ENCODE peak calls at places on chromosome 1, in five cellular contexts. J is IMR-90, T is fibroblast of lung, F is mammary epithelial cell, N is PC-3. V is an unnamed sample.

GRCh38 chr1:61301824-61302652 is 219.7 kb downstream of the NFIA start:
- DNase-seq in J (peak; percentile 80), T (no peak), N (no peak), F (peak; percentile 88), V (no peak)

GRCh38 chr1:170662561-170662971 is 1.4 kb upstream of the PRRX1 start:
- DNase-seq in F (no peak), T (no peak), J (peak; percentile 33), N (no peak), V (no peak)

GRCh38 chr1:159869607-159870006 is 7.2 kb upstream of the VSIG8 start:
- DNase-seq in N (peak; percentile 31), T (no peak), F (no peak), J (no peak), V (no peak)

GRCh38 chr1:200302192-200302892 is 107.5 kb downstream of the ZNF281 start:
- DNase-seq in N (peak; percentile 67), T (peak; percentile 41), F (peak; percentile 34), J (peak; percentile 47), V (peak; percentile 28)

GRCh38 chr1:6105218-6105679 is 59.6 kb downstream of the KCNAB2 start:
- DNase-seq in J (no peak), N (peak; percentile 75), F (no peak), T (no peak), V (no peak)

GRCh38 chr1:116983112-116983511 is 18.4 kb upstream of the CD101 start:
- DNase-seq in T (no peak), F (no peak), J (no peak), N (no peak), V (no peak)

GRCh38 chr1:165858364-165858823 is 31.0 kb downstream of the UCK2 start:
- DNase-seq in F (no peak), J (no peak), N (no peak), T (no peak), V (no peak)

GRCh38 chr1:168474322-168474721 is 69.5 kb downstream of the XCL2 start:
- DNase-seq in F (no peak), J (no peak), N (no peak), T (no peak), V (no peak)

GRCh38 chr1:224872832-224873644 is 56.4 kb upstream of the DNAH14 start:
- DNase-seq in F (no peak), N (peak; percentile 12), J (no peak), T (no peak), V (no peak)

GRCh38 chr1:3135746-3136455 is 66.9 kb downstream of the PRDM16 start:
- DNase-seq in J (no peak), T (no peak), N (no peak), F (no peak), V (no peak)

GRCh38 chr1:207818971-207819451 is 67.2 kb downstream of the CD46 start:
- DNase-seq in J (peak; percentile 68), T (peak; percentile 47), N (peak; percentile 74), F (no peak), V (no peak)

GRCh38 chr1:71881611-71882010 is 400.7 kb downstream of the NEGR1 start:
- DNase-seq in N (no peak), T (peak; percentile 71), J (peak; percentile 44), F (no peak), V (no peak)

GRCh38 chr1:1573843-1574720 is 581 bp downstream of the SSU72 start:
- DNase-seq in T (peak; percentile 62), J (peak; percentile 56), N (peak; percentile 63), F (peak; percentile 49), V (peak; percentile 75)

GRCh38 chr1:33292726-33293340 is 28.1 kb downstream of the A3GALT2 start:
- DNase-seq in T (peak; percentile 39), N (no peak), F (no peak), J (peak; percentile 29), V (no peak)

GRCh38 chr1:101237229-101237837 is 514 bp downstream of the S1PR1 start:
- DNase-seq in T (peak; percentile 45), N (peak; percentile 50), J (peak; percentile 75), F (peak; percentile 46), V (peak; percentile 24)

GRCh38 chr1:84300991-84301758 is at the start of gene SAMD13:
- DNase-seq in J (peak; percentile 69), T (peak; percentile 79), N (peak; percentile 70), F (peak; percentile 53), V (peak; percentile 78)

GRCh38 chr1:209589440-209589839 is 5.9 kb downstream of the CAMK1G start:
- DNase-seq in J (peak; percentile 39), F (no peak), T (no peak), N (no peak), V (no peak)

GRCh38 chr1:169595764-169596711 is 9.8 kb upstream of the F5 start:
- DNase-seq in N (peak; percentile 67), F (peak; percentile 57), T (peak; percentile 43), J (peak; percentile 35), V (peak; percentile 49)

GRCh38 chr1:203668401-203668800 is 41.8 kb downstream of the ATP2B4 start:
- DNase-seq in J (peak; percentile 58), F (no peak), T (no peak), N (no peak), V (no peak)

GRCh38 chr1:153611024-153611352 is 1.9 kb downstream of the S100A16 start:
- DNase-seq in F (peak; percentile 92), T (peak; percentile 72), N (peak; percentile 94), J (no peak), V (no peak)

GRCh38 chr1:152444045-152444444 is 30.0 kb upstream of the CRNN start:
- DNase-seq in T (peak; percentile 6), J (no peak), F (no peak), N (no peak), V (no peak)

GRCh38 chr1:162141273-162142023 is 72.0 kb downstream of the NOS1AP start:
- DNase-seq in J (peak; percentile 42), T (peak; percentile 77), F (peak; percentile 67), N (peak; percentile 87), V (no peak)

GRCh38 chr1:68758666-68759209 is 261.9 kb upstream of the DEPDC1 start:
- DNase-seq in J (no peak), T (no peak), N (no peak), F (peak; percentile 1), V (no peak)

GRCh38 chr1:33188572-33189275 is 6.9 kb upstream of the TRIM62 start:
- DNase-seq in T (peak; percentile 35), F (peak; percentile 43), J (peak; percentile 42), N (no peak), V (no peak)

GRCh38 chr1:3671371-3672180 is 19.3 kb downstream of the TP73 start:
- DNase-seq in J (no peak), T (no peak), F (no peak), N (peak; percentile 45), V (no peak)

GRCh38 chr1:100358210-100358609 is 5.9 kb downstream of the CDC14A start:
- DNase-seq in T (no peak), J (no peak), F (no peak), N (peak; percentile 29), V (peak; percentile 18)

GRCh38 chr1:160406131-160406968 is 6.0 kb downstream of the VANGL2 start:
- DNase-seq in N (peak; percentile 47), J (no peak), F (peak; percentile 39), T (no peak), V (no peak)

DNA sequence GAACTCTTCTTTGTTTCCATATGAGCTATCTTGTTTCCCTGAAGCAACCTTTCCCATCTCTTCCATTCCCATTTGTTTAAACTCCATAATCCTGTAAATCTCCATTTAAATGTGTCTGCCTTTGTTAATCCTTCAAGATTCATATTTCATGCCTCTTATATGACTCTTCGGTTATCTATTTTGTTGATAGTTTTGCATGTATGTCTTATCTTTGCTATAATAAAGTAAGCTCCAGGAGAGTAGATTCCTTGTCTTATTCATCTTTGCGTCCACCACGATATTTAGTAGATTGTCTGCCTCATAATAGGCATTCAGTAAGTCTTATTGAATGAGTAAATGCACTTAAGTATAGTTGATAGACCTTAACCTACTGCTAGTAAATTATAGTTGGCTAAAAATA is 18.4 kb downstream of the CLIC4 start:
- DNase-seq in J (no peak), N (no peak), F (no peak), T (no peak), V (no peak)
- H4K20me1 ChIP-seq in J (peaks cover 85% of the 10 kb centered on the region), N (peaks cover 9% of the 10 kb centered on the region), F (no peaks in the 10 kb centered on the region), T (peaks cover 4% of the 10 kb centered on the region), V (peaks cover 52% of the 10 kb centered on the region)

GRCh38 chr1:94578856-94579255 is 37.3 kb upstream of the F3 start:
- DNase-seq in J (peak; percentile 72), T (peak; percentile 60), F (no peak), N (no peak), V (no peak)

GRCh38 chr1:94580367-94581115 is 39.0 kb upstream of the F3 start:
- DNase-seq in N (no peak), F (no peak), J (peak; percentile 45), T (peak; percentile 54), V (no peak)

GRCh38 chr1:94582578-94582977 is 41.0 kb upstream of the F3 start:
- DNase-seq in J (no peak), T (no peak), N (no peak), F (no peak), V (no peak)

DNA sequence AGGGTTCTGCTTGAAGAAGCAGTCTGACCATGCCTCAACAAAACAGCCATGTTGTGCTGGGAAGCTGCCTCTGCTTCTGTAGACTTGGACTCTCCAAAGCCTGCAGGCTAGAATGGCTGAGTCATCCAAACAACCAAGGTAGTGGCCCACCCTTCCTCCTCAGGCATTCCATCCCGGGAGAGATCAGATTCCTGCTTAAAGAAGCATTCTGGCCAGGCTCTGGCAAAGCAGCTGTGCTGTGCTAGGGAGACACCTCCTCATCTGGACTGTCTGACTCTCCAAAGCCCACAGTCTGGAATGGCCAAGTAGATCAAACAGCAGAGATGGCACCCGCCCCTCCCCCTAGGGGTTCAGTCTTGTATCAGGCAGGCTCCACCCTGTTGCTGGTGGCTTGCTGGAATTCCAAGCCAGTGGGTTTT is 38.3 kb upstream of the F3 start:
- DNase-seq in J (peak; percentile 98), N (peak; percentile 96), F (peak; percentile 93), T (peak; percentile 97), V (no peak)
- H3K27ac ChIP-seq in J (peak overlapping the region; percentile 94), N (peak overlapping the region; percentile 48), F (peak overlapping the region; percentile 60), T (peak overlapping the region; percentile 34), V (no peak overlapping the region)

DNA sequence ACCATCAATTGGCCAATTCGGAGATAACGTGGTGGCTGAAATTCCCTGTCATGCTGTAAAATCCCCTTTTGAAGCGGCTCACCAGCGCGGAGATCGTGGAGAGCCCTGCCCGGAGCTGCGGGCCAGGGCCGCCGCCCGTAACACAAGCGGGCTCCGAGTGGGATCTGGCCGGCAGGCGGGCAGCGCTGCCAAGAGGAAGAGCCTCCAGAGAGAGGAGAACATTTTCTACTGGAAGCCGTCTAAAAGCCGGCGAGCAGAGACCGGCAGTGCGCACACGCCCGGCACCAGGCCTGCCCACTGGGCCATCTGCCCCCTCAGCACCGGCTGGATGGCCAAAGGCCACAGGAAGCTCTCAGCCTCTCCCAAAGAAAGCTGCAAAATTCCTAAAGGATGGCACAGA is 15.5 kb downstream of the SSBP3 start:
- DNase-seq in J (no peak), N (no peak), T (no peak), F (no peak), V (no peak)
- H4K20me1 ChIP-seq in J (peaks cover 69% of the 10 kb centered on the region), N (no peaks in the 10 kb centered on the region), T (no peaks in the 10 kb centered on the region), F (no peaks in the 10 kb centered on the region), V (peaks cover 84% of the 10 kb centered on the region)

GRCh38 chr1:244273845-244274619 is 177.7 kb downstream of the ADSS2 start:
- DNase-seq in N (peak; percentile 96), F (peak; percentile 90), J (peak; percentile 100), T (peak; percentile 100), V (peak; percentile 11)

GRCh38 chr1:244271909-244272308 is 179.8 kb downstream of the ADSS2 start:
- DNase-seq in N (no peak), F (no peak), T (no peak), J (no peak), V (no peak)

GRCh38 chr1:244271004-244271403 is 180.7 kb downstream of the ADSS2 start:
- DNase-seq in J (no peak), F (no peak), T (no peak), N (no peak), V (no peak)

GRCh38 chr1:244272471-244273261 is 179.0 kb downstream of the ADSS2 start:
- DNase-seq in N (peak; percentile 94), T (peak; percentile 79), J (peak; percentile 92), F (peak; percentile 71), V (peak; percentile 76)

GRCh38 chr1:244273262-244273844 is 178.4 kb downstream of the ADSS2 start:
- DNase-seq in J (no peak), T (no peak), F (no peak), N (no peak), V (no peak)
- H3K27ac ChIP-seq in J (peak overlapping the region; percentile 8), T (peak overlapping the region; percentile 77), F (peak overlapping the region; percentile 85), N (peak overlapping the region; percentile 94), V (no peak overlapping the region)

V was measured in DND-41.